ENCODE peak calls at places on chromosomes 13 and 19, in four cellular contexts. One of them, this sample, is unnamed.

GRCh38 chr19:40630571-40631160 is 29.5 kb downstream of the LTBP4 start:
- DNase-seq in K562: no peak
- DNase-seq in HepG2: no peak
- DNase-seq in GM12878: no peak
- DNase-seq in this sample: no peak

GRCh38 chr13:33167521-33167920 is 118.0 kb downstream of the STARD13 start:
- DNase-seq in K562: no peak
- DNase-seq in HepG2: peak
- DNase-seq in GM12878: no peak
- DNase-seq in this sample: no peak

GRCh38 chr13:20495087-20496023 is 30.3 kb downstream of the CRYL1 start:
- DNase-seq in K562: peak
- DNase-seq in HepG2: peak
- DNase-seq in GM12878: peak
- DNase-seq in this sample: peak

GRCh38 chr19:4075373-4075772 is 8.7 kb upstream of the ZBTB7A start:
- DNase-seq in K562: no peak
- DNase-seq in HepG2: no peak
- DNase-seq in GM12878: no peak
- DNase-seq in this sample: no peak

GRCh38 chr19:28640506-28640905 is 572.4 kb downstream of the UQCRFS1 start:
- DNase-seq in K562: no peak
- DNase-seq in HepG2: no peak
- DNase-seq in GM12878: no peak
- DNase-seq in this sample: no peak

GRCh38 chr13:90238433-90238832 is 1109.1 kb upstream of the MIR17HG start:
- DNase-seq in K562: no peak
- DNase-seq in HepG2: no peak
- DNase-seq in GM12878: no peak
- DNase-seq in this sample: no peak

GRCh38 chr19:6801397-6802086 is 29.0 kb downstream of the VAV1 start:
- DNase-seq in K562: peak
- DNase-seq in HepG2: no peak
- DNase-seq in GM12878: peak
- DNase-seq in this sample: peak

GRCh38 chr19:5048727-5049553 is 80.0 kb downstream of the KDM4B start:
- DNase-seq in K562: no peak
- DNase-seq in HepG2: no peak
- DNase-seq in GM12878: no peak
- DNase-seq in this sample: no peak

GRCh38 chr19:33840382-33840781 is 43.7 kb downstream of the KCTD15 start:
- DNase-seq in K562: no peak
- DNase-seq in HepG2: no peak
- DNase-seq in GM12878: no peak
- DNase-seq in this sample: no peak

GRCh38 chr19:41339936-41340335 is 13.8 kb downstream of the TGFB1 start:
- DNase-seq in K562: no peak
- DNase-seq in HepG2: no peak
- DNase-seq in GM12878: no peak
- DNase-seq in this sample: no peak

GRCh38 chr19:16726916-16727315 is 7.3 kb downstream of the NWD1 start:
- DNase-seq in K562: no peak
- DNase-seq in HepG2: no peak
- DNase-seq in GM12878: no peak
- DNase-seq in this sample: no peak

GRCh38 chr13:66501187-66501586 is 728.9 kb downstream of the PCDH9 start:
- DNase-seq in K562: no peak
- DNase-seq in HepG2: no peak
- DNase-seq in GM12878: no peak
- DNase-seq in this sample: no peak

GRCh38 chr13:67123165-67123564 is 107.0 kb downstream of the PCDH9 start:
- DNase-seq in K562: no peak
- DNase-seq in HepG2: no peak
- DNase-seq in GM12878: no peak
- DNase-seq in this sample: no peak

GRCh38 chr19:15251749-15252397 is 19.6 kb upstream of the EPHX3 start:
- DNase-seq in K562: peak
- DNase-seq in HepG2: peak
- DNase-seq in GM12878: no peak
- DNase-seq in this sample: peak

GRCh38 chr13:41196620-41197019 is 2.3 kb upstream of the KBTBD7 start:
- DNase-seq in K562: no peak
- DNase-seq in HepG2: peak
- DNase-seq in GM12878: no peak
- DNase-seq in this sample: no peak

DNA sequence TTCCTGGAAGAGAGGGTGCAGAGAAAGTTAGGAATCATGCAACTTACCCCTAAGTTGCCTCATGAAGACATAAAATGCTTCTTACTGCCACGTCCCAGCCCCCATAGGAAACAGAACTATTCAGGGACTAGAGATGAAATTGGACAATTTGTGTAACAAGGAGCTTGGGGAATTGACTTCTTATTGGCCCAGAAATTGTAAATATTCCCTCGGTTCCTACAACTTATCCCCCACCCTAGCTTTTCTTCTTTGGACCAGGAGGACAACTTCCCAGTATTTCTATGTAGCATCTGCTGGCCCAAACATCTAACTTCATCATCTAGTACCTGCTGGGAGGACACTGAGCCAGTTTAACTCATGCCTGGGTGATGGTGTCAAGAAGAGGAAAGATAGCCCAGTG is at the start of gene OR1M1:
- DNase-seq in K562: no peak
- DNase-seq in HepG2: no peak
- DNase-seq in GM12878: no peak
- DNase-seq in this sample: no peak
- TF ChIP-seq ETV6 in K562: no peak
- TF ChIP-seq ETV6 in HepG2: no peak
- TF ChIP-seq ETV6 in GM12878: no peak
- TF ChIP-seq ETV6 in this sample: no peak

GRCh38 chr19:1854542-1855039 is 6.3 kb upstream of the REXO1 start:
- DNase-seq in K562: no peak
- DNase-seq in HepG2: no peak
- DNase-seq in GM12878: no peak
- DNase-seq in this sample: peak

GRCh38 chr19:1855040-1855827 is 7.0 kb upstream of the REXO1 start:
- DNase-seq in K562: peak
- DNase-seq in HepG2: no peak
- DNase-seq in GM12878: peak
- DNase-seq in this sample: peak

GRCh38 chr19:1856698-1857603 is 6.4 kb downstream of the KLF16 start:
- DNase-seq in K562: peak
- DNase-seq in HepG2: peak
- DNase-seq in GM12878: no peak
- DNase-seq in this sample: peak

GRCh38 chr19:1856345-1856697 is 7.1 kb downstream of the KLF16 start:
- DNase-seq in K562: no peak
- DNase-seq in HepG2: no peak
- DNase-seq in GM12878: no peak
- DNase-seq in this sample: no peak

DNA sequence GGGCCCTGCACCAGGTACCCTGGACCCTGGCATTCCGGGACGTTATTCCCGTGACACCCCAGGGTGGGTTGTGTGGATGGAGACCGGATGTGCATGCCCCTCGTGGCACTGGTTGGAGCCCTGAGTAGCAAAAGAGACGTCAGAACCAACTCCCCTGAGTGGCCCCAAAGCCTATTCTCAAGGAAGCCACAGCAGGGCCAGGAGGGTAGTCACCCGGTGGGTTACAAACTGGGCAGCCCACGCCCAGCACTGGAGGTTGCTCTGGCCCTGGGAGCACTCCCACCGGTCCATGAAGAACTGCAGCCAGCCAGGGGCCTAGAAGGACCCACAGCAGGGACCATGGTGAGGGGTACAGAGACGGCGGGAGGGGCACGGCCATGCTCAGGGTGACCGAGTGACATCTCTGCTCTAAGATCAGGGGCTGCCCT is 7.5 kb downstream of the KLF16 start:
- DNase-seq in K562: no peak
- DNase-seq in HepG2: no peak
- DNase-seq in GM12878: no peak
- DNase-seq in this sample: no peak
- TF ChIP-seq MAX in K562: no peak
- TF ChIP-seq MAX in HepG2: no peak
- TF ChIP-seq MAX in GM12878: no peak
- TF ChIP-seq MAX in this sample: no peak

GRCh38 chr19:48964205-48965032 is 690 bp upstream of the FTL start:
- DNase-seq in K562: no peak
- DNase-seq in HepG2: peak
- DNase-seq in GM12878: no peak
- DNase-seq in this sample: peak
- TF ChIP-seq ATF2 in K562: no peak
- TF ChIP-seq ATF2 in HepG2: no peak
- TF ChIP-seq ATF2 in GM12878: no peak
- TF ChIP-seq ATF2 in this sample: no peak

DNA sequence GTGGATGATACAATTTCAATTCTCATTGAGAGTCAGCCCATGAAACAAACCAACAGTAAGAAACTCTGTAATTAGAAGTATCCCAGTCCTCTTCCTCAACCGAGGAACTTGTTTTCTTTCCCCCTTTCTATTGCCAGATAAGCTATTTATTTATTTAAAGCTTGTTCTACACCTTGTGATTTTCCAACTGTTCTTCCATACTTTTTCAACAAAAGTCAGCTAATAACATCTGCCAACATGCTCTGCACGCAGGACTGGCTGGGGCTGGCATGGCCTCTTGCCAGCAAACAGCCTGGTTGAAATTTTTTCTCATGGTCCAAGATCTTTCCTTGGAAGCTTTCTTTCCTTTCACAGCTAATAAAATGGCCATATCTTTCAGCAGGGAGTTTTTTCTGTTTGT is 2.9 kb upstream of the IRS2 start:
- DNase-seq in K562: no peak
- DNase-seq in HepG2: no peak
- DNase-seq in GM12878: no peak
- DNase-seq in this sample: no peak
- TF ChIP-seq ETV6 in K562: no peak
- TF ChIP-seq ETV6 in HepG2: no peak
- TF ChIP-seq ETV6 in GM12878: no peak
- TF ChIP-seq ETV6 in this sample: no peak

GRCh38 chr19:35832054-35832453 is 19.4 kb upstream of the PRODH2 start:
- DNase-seq in K562: no peak
- DNase-seq in HepG2: no peak
- DNase-seq in GM12878: no peak
- DNase-seq in this sample: no peak

GRCh38 chr19:35833972-35834371 is 18.3 kb downstream of the NPHS1 start:
- DNase-seq in K562: no peak
- DNase-seq in HepG2: no peak
- DNase-seq in GM12878: no peak
- DNase-seq in this sample: no peak

GRCh38 chr19:35830986-35831385 is 18.3 kb upstream of the PRODH2 start:
- DNase-seq in K562: no peak
- DNase-seq in HepG2: no peak
- DNase-seq in GM12878: no peak
- DNase-seq in this sample: no peak

GRCh38 chr19:35824150-35824549 is 11.5 kb upstream of the PRODH2 start:
- DNase-seq in K562: no peak
- DNase-seq in HepG2: no peak
- DNase-seq in GM12878: no peak
- DNase-seq in this sample: no peak

GRCh38 chr19:35828694-35829301 is 16.2 kb upstream of the PRODH2 start:
- DNase-seq in K562: peak
- DNase-seq in HepG2: peak
- DNase-seq in GM12878: no peak
- DNase-seq in this sample: peak
- TF ChIP-seq MAX in K562: peak
- TF ChIP-seq MAX in HepG2: peak
- TF ChIP-seq MAX in GM12878: no peak
- TF ChIP-seq MAX in this sample: peak

GRCh38 chr13:98571955-98572662 is 4.8 kb downstream of the STK24 start:
- DNase-seq in K562: no peak
- DNase-seq in HepG2: peak
- DNase-seq in GM12878: no peak
- DNase-seq in this sample: no peak
- TF ChIP-seq ATF2 in K562: no peak
- TF ChIP-seq ATF2 in HepG2: no peak
- TF ChIP-seq ATF2 in GM12878: no peak
- TF ChIP-seq ATF2 in this sample: no peak

This sample was measured in WTC11.